ENCODE peak calls at places on chromosomes 5 and 9, in nine cellular contexts. One of them, this sample, is unnamed.

GRCh38 chr5:158170534-158170933 is 311.6 kb upstream of the CLINT1 start:
- DNase-seq in endothelial cell: no peak
- DNase-seq in MCF 10A: no peak
- DNase-seq in activated CD8-positive, alpha-beta memory T cell treated with anti-CD3 and anti-CD28 coated beads for 48 hours: no peak
- DNase-seq in myocyte: no peak
- DNase-seq in effector memory CD4-positive, alpha-beta T cell: no peak
- DNase-seq in SW 1271: no peak
- DNase-seq in CD8-positive, alpha-beta memory T cell: no peak
- DNase-seq in activated naive CD4-positive, alpha-beta T cell treated with anti-CD3 and anti-CD28 coated beads, Interleukin-2, amount 10 ng/mL, durations not matched to agents 7 days and 5 days: no peak
- DNase-seq in this sample: no peak

GRCh38 chr5:133698646-133699526 is 86.5 kb upstream of the FSTL4 start:
- DNase-seq in CD8-positive, alpha-beta memory T cell: no peak
- DNase-seq in activated CD8-positive, alpha-beta memory T cell treated with anti-CD3 and anti-CD28 coated beads for 48 hours: no peak
- DNase-seq in effector memory CD4-positive, alpha-beta T cell: no peak
- DNase-seq in activated naive CD4-positive, alpha-beta T cell treated with anti-CD3 and anti-CD28 coated beads, Interleukin-2, amount 10 ng/mL, durations not matched to agents 7 days and 5 days: no peak
- DNase-seq in MCF 10A: no peak
- DNase-seq in myocyte: no peak
- DNase-seq in endothelial cell: no peak
- DNase-seq in SW 1271: no peak
- DNase-seq in this sample: no peak

GRCh38 chr5:151562019-151562707 is 29.0 kb downstream of the FAT2 start:
- DNase-seq in SW 1271: no peak
- DNase-seq in activated naive CD4-positive, alpha-beta T cell treated with anti-CD3 and anti-CD28 coated beads, Interleukin-2, amount 10 ng/mL, durations not matched to agents 7 days and 5 days: no peak
- DNase-seq in endothelial cell: no peak
- DNase-seq in activated CD8-positive, alpha-beta memory T cell treated with anti-CD3 and anti-CD28 coated beads for 48 hours: no peak
- DNase-seq in myocyte: peak; percentile 20
- DNase-seq in MCF 10A: no peak
- DNase-seq in CD8-positive, alpha-beta memory T cell: no peak
- DNase-seq in effector memory CD4-positive, alpha-beta T cell: no peak
- DNase-seq in this sample: no peak

GRCh38 chr5:52880541-52880940 is 92.8 kb downstream of the ITGA1 start:
- DNase-seq in SW 1271: no peak
- DNase-seq in MCF 10A: no peak
- DNase-seq in activated naive CD4-positive, alpha-beta T cell treated with anti-CD3 and anti-CD28 coated beads, Interleukin-2, amount 10 ng/mL, durations not matched to agents 7 days and 5 days: no peak
- DNase-seq in myocyte: no peak
- DNase-seq in effector memory CD4-positive, alpha-beta T cell: no peak
- DNase-seq in activated CD8-positive, alpha-beta memory T cell treated with anti-CD3 and anti-CD28 coated beads for 48 hours: no peak
- DNase-seq in endothelial cell: no peak
- DNase-seq in CD8-positive, alpha-beta memory T cell: no peak
- DNase-seq in this sample: no peak

GRCh38 chr5:79186455-79186854 is 49.5 kb upstream of the JMY start:
- DNase-seq in MCF 10A: no peak
- DNase-seq in SW 1271: no peak
- DNase-seq in endothelial cell: no peak
- DNase-seq in activated naive CD4-positive, alpha-beta T cell treated with anti-CD3 and anti-CD28 coated beads, Interleukin-2, amount 10 ng/mL, durations not matched to agents 7 days and 5 days: no peak
- DNase-seq in myocyte: no peak
- DNase-seq in CD8-positive, alpha-beta memory T cell: no peak
- DNase-seq in activated CD8-positive, alpha-beta memory T cell treated with anti-CD3 and anti-CD28 coated beads for 48 hours: no peak
- DNase-seq in effector memory CD4-positive, alpha-beta T cell: no peak
- DNase-seq in this sample: no peak

GRCh38 chr5:56412601-56413379 is 179.7 kb upstream of the ANKRD55 start:
- DNase-seq in activated CD8-positive, alpha-beta memory T cell treated with anti-CD3 and anti-CD28 coated beads for 48 hours: no peak
- DNase-seq in activated naive CD4-positive, alpha-beta T cell treated with anti-CD3 and anti-CD28 coated beads, Interleukin-2, amount 10 ng/mL, durations not matched to agents 7 days and 5 days: peak; percentile 52
- DNase-seq in MCF 10A: no peak
- DNase-seq in CD8-positive, alpha-beta memory T cell: no peak
- DNase-seq in SW 1271: no peak
- DNase-seq in effector memory CD4-positive, alpha-beta T cell: no peak
- DNase-seq in endothelial cell: no peak
- DNase-seq in myocyte: no peak
- DNase-seq in this sample: no peak

GRCh38 chr9:95268681-95269080 is 48.8 kb downstream of the FANCC start:
- DNase-seq in MCF 10A: peak; percentile 29
- DNase-seq in endothelial cell: no peak
- DNase-seq in activated naive CD4-positive, alpha-beta T cell treated with anti-CD3 and anti-CD28 coated beads, Interleukin-2, amount 10 ng/mL, durations not matched to agents 7 days and 5 days: peak; percentile 33
- DNase-seq in SW 1271: no peak
- DNase-seq in activated CD8-positive, alpha-beta memory T cell treated with anti-CD3 and anti-CD28 coated beads for 48 hours: no peak
- DNase-seq in CD8-positive, alpha-beta memory T cell: no peak
- DNase-seq in effector memory CD4-positive, alpha-beta T cell: no peak
- DNase-seq in myocyte: peak; percentile 31
- DNase-seq in this sample: no peak

GRCh38 chr9:114214181-114214580 is 58.8 kb downstream of the COL27A1 start:
- DNase-seq in activated CD8-positive, alpha-beta memory T cell treated with anti-CD3 and anti-CD28 coated beads for 48 hours: no peak
- DNase-seq in CD8-positive, alpha-beta memory T cell: no peak
- DNase-seq in myocyte: no peak
- DNase-seq in MCF 10A: no peak
- DNase-seq in SW 1271: no peak
- DNase-seq in activated naive CD4-positive, alpha-beta T cell treated with anti-CD3 and anti-CD28 coated beads, Interleukin-2, amount 10 ng/mL, durations not matched to agents 7 days and 5 days: no peak
- DNase-seq in endothelial cell: no peak
- DNase-seq in effector memory CD4-positive, alpha-beta T cell: no peak
- DNase-seq in this sample: no peak

This sample was measured in GOT3.